ENCODE peak calls at places on chromosomes 12 and 14, in six cellular contexts. T is fibroblast of villous mesenchyme, I is psoas muscle, M is hippocampal formation, G is NCI-H446, F is A549. Z is an unnamed sample.

GRCh38 chr12:107448198-107448597 is 237.4 kb upstream of the PWP1 start:
- DNase-seq in F (no peak), T (no peak), G (no peak), M (no peak), I (no peak), Z (no peak)

GRCh38 chr12:122437656-122438121 is 15.2 kb upstream of the CLIP1 start:
- DNase-seq in G (peak), F (no peak), M (peak), I (peak), T (peak), Z (peak)

GRCh38 chr12:117143008-117143532 is 43.9 kb upstream of the TESC start:
- DNase-seq in M (no peak), I (no peak), G (no peak), T (no peak), F (peak), Z (no peak)

GRCh38 chr12:107549786-107550480 is 135.7 kb upstream of the PWP1 start:
- DNase-seq in F (no peak), M (no peak), I (no peak), T (no peak), G (no peak), Z (no peak)

GRCh38 chr12:48151103-48151771 is 6.1 kb downstream of the ASB8 start:
- DNase-seq in G (no peak), T (no peak), F (no peak), I (no peak), M (no peak), Z (no peak)

GRCh38 chr12:49327887-49328286 is 4.8 kb downstream of the TROAP start:
- DNase-seq in F (no peak), M (no peak), I (no peak), T (no peak), G (no peak), Z (no peak)

GRCh38 chr12:62646566-62646965 is 179.9 kb downstream of the MON2 start:
- DNase-seq in I (no peak), M (no peak), G (no peak), F (no peak), T (no peak), Z (no peak)

GRCh38 chr12:96400631-96401060 is 407 bp upstream of the CDK17 start:
- DNase-seq in M (no peak), T (peak), F (no peak), G (peak), I (no peak), Z (no peak)

GRCh38 chr12:80979821-80980220 is 42.1 kb upstream of the LIN7A start:
- DNase-seq in G (no peak), T (no peak), F (no peak), M (no peak), I (no peak), Z (no peak)

GRCh38 chr14:55412686-55413085 is 1.1 kb upstream of the ATG14 start:
- DNase-seq in I (no peak), F (no peak), T (peak), G (no peak), M (no peak), Z (no peak)

GRCh38 chr12:62632521-62632920 is 165.9 kb downstream of the MON2 start:
- DNase-seq in T (peak), M (peak), F (no peak), I (peak), G (peak), Z (peak)

GRCh38 chr12:111041091-111041490 is 120.7 kb upstream of the MYL2 start:
- DNase-seq in F (no peak), T (no peak), M (no peak), G (no peak), I (no peak), Z (no peak)

GRCh38 chr14:50999726-51000125 is 55.4 kb upstream of the PYGL start:
- DNase-seq in T (no peak), M (peak), I (no peak), G (no peak), F (no peak), Z (no peak)

GRCh38 chr14:94051115-94051514 is 25.0 kb downstream of the OTUB2 start:
- DNase-seq in T (peak), F (no peak), G (no peak), I (no peak), M (peak), Z (peak)

GRCh38 chr14:102693006-102693755 is 84.1 kb upstream of the TRAF3 start:
- DNase-seq in F (no peak), T (peak), M (no peak), I (no peak), G (no peak), Z (no peak)

GRCh38 chr12:120264511-120265202 is 873 bp downstream of the PXN start:
- DNase-seq in M (no peak), I (no peak), F (no peak), G (no peak), T (no peak), Z (no peak)

GRCh38 chr12:6461401-6462233 is 8.9 kb downstream of the VAMP1 start:
- DNase-seq in T (no peak), M (peak), G (no peak), I (no peak), F (no peak), Z (no peak)

GRCh38 chr14:92973265-92973797 is 50.4 kb downstream of the CHGA start:
- DNase-seq in G (peak), T (peak), M (peak), I (peak), F (no peak), Z (peak)

GRCh38 chr12:110102255-110102654 is 21.9 kb upstream of the IFT81 start:
- DNase-seq in F (peak), M (no peak), G (peak), I (peak), T (peak), Z (peak)

Z was measured in stromal cell of bone marrow.